ENCODE peak calls at places on chromosomes 16 and 17, in seven cellular contexts. One of them, this sample, is unnamed.

GRCh38 chr16:46651305-46651704 is 30.1 kb upstream of the SHCBP1 start:
- DNase-seq in IMR-90: no peak
- DNase-seq in sigmoid colon: no peak
- DNase-seq in fibroblast of lung: no peak
- DNase-seq in heart left ventricle: no peak
- DNase-seq in breast epithelium: no peak
- DNase-seq in thoracic aorta: no peak
- DNase-seq in this sample: no peak

GRCh38 chr16:47229053-47229640 is 85.4 kb upstream of the NETO2 start:
- DNase-seq in IMR-90: no peak
- DNase-seq in sigmoid colon: no peak
- DNase-seq in fibroblast of lung: no peak
- DNase-seq in heart left ventricle: no peak
- DNase-seq in breast epithelium: no peak
- DNase-seq in thoracic aorta: no peak
- DNase-seq in this sample: no peak

GRCh38 chr16:228151-228855 is 946 bp downstream of the LUC7L start:
- DNase-seq in IMR-90: peak; percentile 10
- DNase-seq in sigmoid colon: no peak
- DNase-seq in fibroblast of lung: peak; percentile 13
- DNase-seq in heart left ventricle: no peak
- DNase-seq in breast epithelium: no peak
- DNase-seq in thoracic aorta: no peak
- DNase-seq in this sample: no peak

GRCh38 chr17:49450735-49451134 is 36.1 kb upstream of the PHB1 start:
- DNase-seq in IMR-90: peak; percentile 35
- DNase-seq in sigmoid colon: no peak
- DNase-seq in fibroblast of lung: peak; percentile 60
- DNase-seq in heart left ventricle: no peak
- DNase-seq in breast epithelium: no peak
- DNase-seq in thoracic aorta: no peak
- DNase-seq in this sample: no peak

GRCh38 chr17:68777243-68777855 is 176.2 kb upstream of the FAM20A start:
- DNase-seq in IMR-90: peak; percentile 67
- DNase-seq in sigmoid colon: peak; percentile 77
- DNase-seq in fibroblast of lung: peak; percentile 39
- DNase-seq in heart left ventricle: peak; percentile 57
- DNase-seq in breast epithelium: no peak
- DNase-seq in thoracic aorta: no peak
- DNase-seq in this sample: no peak

GRCh38 chr17:83099086-83099540 is 19.7 kb downstream of the METRNL start:
- DNase-seq in IMR-90: no peak
- DNase-seq in sigmoid colon: no peak
- DNase-seq in fibroblast of lung: no peak
- DNase-seq in heart left ventricle: no peak
- DNase-seq in breast epithelium: no peak
- DNase-seq in thoracic aorta: no peak
- DNase-seq in this sample: no peak

GRCh38 chr17:76268991-76269981 is 4.1 kb downstream of the UBALD2 start:
- DNase-seq in IMR-90: no peak
- DNase-seq in sigmoid colon: no peak
- DNase-seq in fibroblast of lung: no peak
- DNase-seq in heart left ventricle: no peak
- DNase-seq in breast epithelium: no peak
- DNase-seq in thoracic aorta: no peak
- DNase-seq in this sample: no peak

GRCh38 chr16:31714899-31715504 is 158.6 kb upstream of the ZNF267 start:
- DNase-seq in IMR-90: no peak
- DNase-seq in sigmoid colon: no peak
- DNase-seq in fibroblast of lung: no peak
- DNase-seq in heart left ventricle: no peak
- DNase-seq in breast epithelium: no peak
- DNase-seq in thoracic aorta: no peak
- DNase-seq in this sample: no peak

GRCh38 chr16:66220766-66221165 is 145.7 kb upstream of the CDH5 start:
- DNase-seq in IMR-90: no peak
- DNase-seq in sigmoid colon: no peak
- DNase-seq in fibroblast of lung: no peak
- DNase-seq in heart left ventricle: no peak
- DNase-seq in breast epithelium: no peak
- DNase-seq in thoracic aorta: no peak
- DNase-seq in this sample: peak; percentile 61

GRCh38 chr17:21275579-21276339 is 8.8 kb upstream of the MAP2K3 start:
- DNase-seq in IMR-90: peak; percentile 64
- DNase-seq in sigmoid colon: peak; percentile 95
- DNase-seq in fibroblast of lung: peak; percentile 69
- DNase-seq in heart left ventricle: peak; percentile 96
- DNase-seq in breast epithelium: peak; percentile 90
- DNase-seq in thoracic aorta: peak; percentile 65
- DNase-seq in this sample: peak; percentile 95

GRCh38 chr17:62780951-62781350 is 27.2 kb downstream of the MARCHF10 start:
- DNase-seq in IMR-90: peak; percentile 68
- DNase-seq in sigmoid colon: no peak
- DNase-seq in fibroblast of lung: peak; percentile 80
- DNase-seq in heart left ventricle: no peak
- DNase-seq in breast epithelium: no peak
- DNase-seq in thoracic aorta: no peak
- DNase-seq in this sample: no peak
- H3K27ac ChIP-seq in IMR-90: peak overlapping the region; percentile 57
- H3K27ac ChIP-seq in sigmoid colon: no peak overlapping the region
- H3K27ac ChIP-seq in fibroblast of lung: no peak overlapping the region
- H3K27ac ChIP-seq in heart left ventricle: no peak overlapping the region
- H3K27ac ChIP-seq in breast epithelium: peak overlapping the region; percentile 32
- H3K27ac ChIP-seq in thoracic aorta: peak overlapping the region; percentile 71
- H3K27ac ChIP-seq in this sample: no peak overlapping the region

GRCh38 chr17:1179635-1180433 is at the start of gene ABR:
- DNase-seq in IMR-90: peak; percentile 26
- DNase-seq in sigmoid colon: peak; percentile 83
- DNase-seq in fibroblast of lung: no peak
- DNase-seq in heart left ventricle: peak; percentile 60
- DNase-seq in breast epithelium: no peak
- DNase-seq in thoracic aorta: no peak
- DNase-seq in this sample: peak; percentile 85

GRCh38 chr17:1181769-1182137 is 2.0 kb upstream of the ABR start:
- DNase-seq in IMR-90: peak; percentile 86
- DNase-seq in sigmoid colon: no peak
- DNase-seq in fibroblast of lung: peak; percentile 42
- DNase-seq in heart left ventricle: no peak
- DNase-seq in breast epithelium: no peak
- DNase-seq in thoracic aorta: no peak
- DNase-seq in this sample: no peak

GRCh38 chr17:1180958-1181768 is 1.4 kb upstream of the ABR start:
- DNase-seq in IMR-90: no peak
- DNase-seq in sigmoid colon: no peak
- DNase-seq in fibroblast of lung: no peak
- DNase-seq in heart left ventricle: no peak
- DNase-seq in breast epithelium: no peak
- DNase-seq in thoracic aorta: no peak
- DNase-seq in this sample: no peak

GRCh38 chr17:1179112-1179634 is 608 bp downstream of the ABR start:
- DNase-seq in IMR-90: no peak
- DNase-seq in sigmoid colon: no peak
- DNase-seq in fibroblast of lung: no peak
- DNase-seq in heart left ventricle: no peak
- DNase-seq in breast epithelium: no peak
- DNase-seq in thoracic aorta: no peak
- DNase-seq in this sample: no peak

GRCh38 chr17:1180434-1180742 is 607 bp upstream of the ABR start:
- DNase-seq in IMR-90: no peak
- DNase-seq in sigmoid colon: no peak
- DNase-seq in fibroblast of lung: no peak
- DNase-seq in heart left ventricle: no peak
- DNase-seq in breast epithelium: no peak
- DNase-seq in thoracic aorta: no peak
- DNase-seq in this sample: no peak
- H3K4me3 ChIP-seq in IMR-90: peak overlapping the region; percentile 99
- H3K4me3 ChIP-seq in sigmoid colon: peak overlapping the region; percentile 75
- H3K4me3 ChIP-seq in fibroblast of lung: peak overlapping the region; percentile 43
- H3K4me3 ChIP-seq in heart left ventricle: peak overlapping the region; percentile 95
- H3K4me3 ChIP-seq in breast epithelium: peak overlapping the region; percentile 85
- H3K4me3 ChIP-seq in thoracic aorta: peak overlapping the region; percentile 99
- H3K4me3 ChIP-seq in this sample: peak overlapping the region; percentile 82

GRCh38 chr17:57608369-57609124 is 136.6 kb downstream of the CCDC182 start:
- DNase-seq in IMR-90: no peak
- DNase-seq in sigmoid colon: no peak
- DNase-seq in fibroblast of lung: no peak
- DNase-seq in heart left ventricle: no peak
- DNase-seq in breast epithelium: peak; percentile 39
- DNase-seq in thoracic aorta: no peak
- DNase-seq in this sample: no peak
- H3K27ac ChIP-seq in IMR-90: no peak overlapping the region
- H3K27ac ChIP-seq in sigmoid colon: no peak overlapping the region
- H3K27ac ChIP-seq in fibroblast of lung: no peak overlapping the region
- H3K27ac ChIP-seq in heart left ventricle: no peak overlapping the region
- H3K27ac ChIP-seq in breast epithelium: peak overlapping the region; percentile 81
- H3K27ac ChIP-seq in thoracic aorta: no peak overlapping the region
- H3K27ac ChIP-seq in this sample: peak overlapping the region; percentile 32

GRCh38 chr17:362721-363120 is 10.1 kb upstream of the RPH3AL start:
- DNase-seq in IMR-90: no peak
- DNase-seq in sigmoid colon: no peak
- DNase-seq in fibroblast of lung: no peak
- DNase-seq in heart left ventricle: no peak
- DNase-seq in breast epithelium: no peak
- DNase-seq in thoracic aorta: no peak
- DNase-seq in this sample: no peak

GRCh38 chr17:360141-360705 is 7.6 kb upstream of the RPH3AL start:
- DNase-seq in IMR-90: no peak
- DNase-seq in sigmoid colon: no peak
- DNase-seq in fibroblast of lung: no peak
- DNase-seq in heart left ventricle: no peak
- DNase-seq in breast epithelium: no peak
- DNase-seq in thoracic aorta: no peak
- DNase-seq in this sample: no peak

GRCh38 chr17:358491-359133 is 6.0 kb upstream of the RPH3AL start:
- DNase-seq in IMR-90: no peak
- DNase-seq in sigmoid colon: no peak
- DNase-seq in fibroblast of lung: no peak
- DNase-seq in heart left ventricle: no peak
- DNase-seq in breast epithelium: no peak
- DNase-seq in thoracic aorta: no peak
- DNase-seq in this sample: no peak

GRCh38 chr17:364766-365165 is 12.2 kb upstream of the RPH3AL start:
- DNase-seq in IMR-90: no peak
- DNase-seq in sigmoid colon: peak; percentile 55
- DNase-seq in fibroblast of lung: no peak
- DNase-seq in heart left ventricle: no peak
- DNase-seq in breast epithelium: no peak
- DNase-seq in thoracic aorta: no peak
- DNase-seq in this sample: no peak

DNA sequence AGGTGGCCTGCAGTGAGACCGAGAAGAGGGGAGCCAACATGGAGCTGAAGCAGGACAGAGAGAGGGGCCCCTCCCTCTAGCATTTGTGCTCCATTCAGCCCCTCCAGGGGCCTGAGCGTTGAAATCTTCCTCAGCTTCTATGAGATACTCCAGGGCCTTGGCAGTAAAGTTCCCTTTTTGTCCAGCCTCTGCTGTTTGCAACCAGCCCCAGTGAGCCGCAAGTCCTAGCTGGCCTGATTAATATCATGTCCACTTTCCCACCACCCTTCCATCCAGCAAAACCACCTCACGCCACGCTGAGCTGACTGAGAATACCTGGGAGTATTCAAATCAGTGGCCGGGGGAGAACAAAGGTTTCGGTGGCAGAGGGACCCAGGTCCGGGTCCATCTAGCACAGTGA is 11.7 kb upstream of the RPH3AL start:
- DNase-seq in IMR-90: no peak
- DNase-seq in sigmoid colon: no peak
- DNase-seq in fibroblast of lung: no peak
- DNase-seq in heart left ventricle: no peak
- DNase-seq in breast epithelium: no peak
- DNase-seq in thoracic aorta: no peak
- DNase-seq in this sample: no peak
- H3K4me3 ChIP-seq in IMR-90: no peak overlapping the region
- H3K4me3 ChIP-seq in sigmoid colon: no peak overlapping the region
- H3K4me3 ChIP-seq in fibroblast of lung: no peak overlapping the region
- H3K4me3 ChIP-seq in heart left ventricle: no peak overlapping the region
- H3K4me3 ChIP-seq in breast epithelium: no peak overlapping the region
- H3K4me3 ChIP-seq in thoracic aorta: no peak overlapping the region
- H3K4me3 ChIP-seq in this sample: no peak overlapping the region

DNA sequence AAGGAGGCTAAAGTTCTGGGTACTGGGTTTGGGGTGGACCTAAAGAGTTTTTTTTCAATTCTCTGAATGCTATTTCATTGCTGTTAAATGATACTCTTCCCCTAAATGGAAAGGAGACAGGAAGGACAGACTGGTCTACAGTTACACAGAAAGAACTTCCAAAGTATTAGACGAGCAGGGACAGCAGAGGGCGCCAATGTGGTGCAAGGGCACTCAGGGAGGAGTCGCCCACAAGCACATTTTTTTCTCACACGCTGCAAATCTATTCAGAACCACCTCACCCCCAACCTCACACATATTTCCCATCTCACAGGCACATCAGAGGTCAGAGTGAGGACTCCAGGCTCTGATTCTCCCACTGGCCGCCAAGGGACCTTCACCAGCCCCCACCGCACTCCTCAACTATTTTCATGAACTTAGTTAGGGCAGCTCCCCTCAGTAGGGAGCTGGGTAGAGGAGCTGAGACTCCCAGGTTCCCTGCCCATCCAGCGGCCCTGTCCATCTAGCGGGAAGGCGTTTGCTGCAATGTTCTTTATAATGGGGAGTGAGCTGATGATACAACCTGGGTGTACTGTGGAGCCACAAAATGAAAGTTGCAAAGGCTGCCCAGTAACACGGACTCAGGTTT is 6.8 kb upstream of the CA4 start:
- DNase-seq in IMR-90: peak; percentile 83
- DNase-seq in sigmoid colon: peak; percentile 80
- DNase-seq in fibroblast of lung: peak; percentile 83
- DNase-seq in heart left ventricle: peak; percentile 87
- DNase-seq in breast epithelium: peak; percentile 78
- DNase-seq in thoracic aorta: peak; percentile 47
- DNase-seq in this sample: peak; percentile 80
- H3K27ac ChIP-seq in IMR-90: no peak overlapping the region
- H3K27ac ChIP-seq in sigmoid colon: no peak overlapping the region
- H3K27ac ChIP-seq in fibroblast of lung: no peak overlapping the region
- H3K27ac ChIP-seq in heart left ventricle: peak overlapping the region; percentile 22
- H3K27ac ChIP-seq in breast epithelium: no peak overlapping the region
- H3K27ac ChIP-seq in thoracic aorta: no peak overlapping the region
- H3K27ac ChIP-seq in this sample: no peak overlapping the region